ENCODE peak calls at places on chromosomes 16 and 17, in four cellular contexts. One of them, this sample, is unnamed.

GRCh38 chr17:46264456-46265198 is 30.3 kb upstream of the LRRC37A start:
- DNase-seq in astrocyte of the cerebellum: peak
- DNase-seq in GM23248: peak
- DNase-seq in tibial artery: no peak
- DNase-seq in this sample: no peak

GRCh38 chr17:50482516-50482915 is 3.9 kb downstream of the RSAD1 start:
- DNase-seq in astrocyte of the cerebellum: peak
- DNase-seq in GM23248: peak
- DNase-seq in tibial artery: peak
- DNase-seq in this sample: peak

GRCh38 chr16:60636117-60636516 is 1400.1 kb downstream of the CDH8 start:
- DNase-seq in astrocyte of the cerebellum: no peak
- DNase-seq in GM23248: no peak
- DNase-seq in tibial artery: no peak
- DNase-seq in this sample: no peak

GRCh38 chr16:88880226-88881051 is 14.0 kb upstream of the PABPN1L start:
- DNase-seq in astrocyte of the cerebellum: no peak
- DNase-seq in GM23248: no peak
- DNase-seq in tibial artery: no peak
- DNase-seq in this sample: no peak

GRCh38 chr16:26765087-26765486 is 301.6 kb upstream of the C16orf82 start:
- DNase-seq in astrocyte of the cerebellum: no peak
- DNase-seq in GM23248: peak
- DNase-seq in tibial artery: no peak
- DNase-seq in this sample: no peak

GRCh38 chr17:37055511-37055910 is 106.8 kb downstream of the AATF start:
- DNase-seq in astrocyte of the cerebellum: no peak
- DNase-seq in GM23248: no peak
- DNase-seq in tibial artery: no peak
- DNase-seq in this sample: no peak

GRCh38 chr16:88758227-88758943 is 26.6 kb downstream of the PIEZO1 start:
- DNase-seq in astrocyte of the cerebellum: no peak
- DNase-seq in GM23248: no peak
- DNase-seq in tibial artery: no peak
- DNase-seq in this sample: no peak

GRCh38 chr16:24255446-24256352 is at the start of gene CACNG3:
- DNase-seq in astrocyte of the cerebellum: no peak
- DNase-seq in GM23248: peak
- DNase-seq in tibial artery: no peak
- DNase-seq in this sample: no peak

GRCh38 chr17:73371846-73372245 is 60.0 kb upstream of the CDC42EP4 start:
- DNase-seq in astrocyte of the cerebellum: no peak
- DNase-seq in GM23248: no peak
- DNase-seq in tibial artery: no peak
- DNase-seq in this sample: no peak

GRCh38 chr17:28623696-28624095 is 9.7 kb upstream of the RSKR start:
- DNase-seq in astrocyte of the cerebellum: no peak
- DNase-seq in GM23248: no peak
- DNase-seq in tibial artery: no peak
- DNase-seq in this sample: no peak

GRCh38 chr17:6713918-6714271 is 726 bp upstream of the SLC13A5 start:
- DNase-seq in astrocyte of the cerebellum: no peak
- DNase-seq in GM23248: no peak
- DNase-seq in tibial artery: no peak
- DNase-seq in this sample: no peak

GRCh38 chr17:6712058-6712853 is 913 bp downstream of the SLC13A5 start:
- DNase-seq in astrocyte of the cerebellum: peak
- DNase-seq in GM23248: peak
- DNase-seq in tibial artery: no peak
- DNase-seq in this sample: no peak

GRCh38 chr17:6712854-6713129 is 377 bp downstream of the SLC13A5 start:
- DNase-seq in astrocyte of the cerebellum: no peak
- DNase-seq in GM23248: no peak
- DNase-seq in tibial artery: no peak
- DNase-seq in this sample: no peak

GRCh38 chr17:6714315-6714874 is 1.2 kb upstream of the SLC13A5 start:
- DNase-seq in astrocyte of the cerebellum: no peak
- DNase-seq in GM23248: no peak
- DNase-seq in tibial artery: no peak
- DNase-seq in this sample: no peak

DNA sequence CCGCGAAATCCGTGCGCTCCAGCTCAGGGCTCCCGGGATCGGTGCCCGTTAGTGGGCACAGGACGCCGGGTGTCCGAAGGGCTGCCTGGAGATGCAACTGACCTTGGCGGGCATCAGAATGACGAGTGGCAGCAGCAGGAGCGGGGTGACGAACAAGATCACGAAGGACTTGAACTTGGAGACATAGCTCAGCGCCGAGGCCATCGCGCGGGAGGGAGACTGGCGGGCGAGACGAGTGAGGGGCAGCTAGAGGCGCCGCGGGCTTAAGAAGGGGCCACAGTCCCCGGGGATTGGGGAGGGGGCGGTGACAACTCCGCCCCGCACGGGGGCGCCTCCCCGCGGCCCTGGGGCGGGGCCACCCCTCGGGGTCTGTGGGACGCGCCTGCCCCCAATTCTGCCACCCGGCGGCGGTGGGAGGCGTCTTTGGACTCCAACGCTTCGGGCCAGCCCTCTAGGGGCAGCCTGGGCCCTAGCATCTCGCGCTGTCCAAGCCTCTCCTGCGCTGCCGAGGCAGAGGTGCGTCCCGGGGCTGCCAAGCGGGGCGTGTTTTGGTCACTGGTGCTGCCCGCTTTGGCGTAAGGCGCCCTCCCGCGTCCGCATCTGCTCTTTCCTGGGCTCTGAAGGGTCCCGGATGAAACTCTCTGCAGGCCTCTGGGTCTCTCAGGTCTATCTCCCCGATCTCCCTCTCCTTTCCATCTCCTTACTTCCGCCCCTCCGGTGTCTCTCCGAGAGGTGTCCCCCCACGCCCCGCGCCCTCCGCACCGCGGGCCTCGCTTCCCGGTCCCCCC is at the start of gene SLC13A5:
- DNase-seq in astrocyte of the cerebellum: no peak
- DNase-seq in GM23248: peak
- DNase-seq in tibial artery: no peak
- DNase-seq in this sample: no peak
- H3K4me3 ChIP-seq in astrocyte of the cerebellum: peak
- H3K4me3 ChIP-seq in GM23248: peak
- H3K4me3 ChIP-seq in tibial artery: peak
- H3K4me3 ChIP-seq in this sample: peak

DNA sequence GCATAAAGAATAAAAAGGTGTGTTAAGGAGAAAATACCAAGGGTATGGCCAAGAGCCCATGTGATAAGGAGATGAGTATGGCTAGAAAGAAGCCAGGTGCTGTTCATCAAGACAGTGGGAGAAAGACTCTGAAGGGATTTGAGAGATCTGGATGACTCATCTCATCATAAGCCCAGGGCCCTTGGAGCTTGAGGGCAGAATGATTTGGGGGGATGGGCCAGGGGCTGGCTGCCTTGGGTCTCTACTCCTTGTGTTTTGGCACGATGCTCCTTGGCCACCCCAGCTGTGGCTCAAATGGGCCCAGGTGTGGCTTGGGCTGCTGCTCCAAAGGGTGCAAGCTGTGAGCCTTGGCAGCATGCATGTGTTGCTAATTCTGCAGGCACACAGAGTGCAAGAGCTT is 14.5 kb upstream of the TNFRSF13B start:
- DNase-seq in astrocyte of the cerebellum: no peak
- DNase-seq in GM23248: peak
- DNase-seq in tibial artery: no peak
- DNase-seq in this sample: no peak
- H3K4me3 ChIP-seq in astrocyte of the cerebellum: no peak
- H3K4me3 ChIP-seq in GM23248: no peak
- H3K4me3 ChIP-seq in tibial artery: no peak
- H3K4me3 ChIP-seq in this sample: no peak

GRCh38 chr16:48247311-48247710 is at the start of gene ABCC11:
- DNase-seq in astrocyte of the cerebellum: no peak
- DNase-seq in GM23248: no peak
- DNase-seq in tibial artery: no peak
- DNase-seq in this sample: no peak
- H3K4me3 ChIP-seq in astrocyte of the cerebellum: no peak
- H3K4me3 ChIP-seq in GM23248: peak
- H3K4me3 ChIP-seq in tibial artery: no peak
- H3K4me3 ChIP-seq in this sample: peak

DNA sequence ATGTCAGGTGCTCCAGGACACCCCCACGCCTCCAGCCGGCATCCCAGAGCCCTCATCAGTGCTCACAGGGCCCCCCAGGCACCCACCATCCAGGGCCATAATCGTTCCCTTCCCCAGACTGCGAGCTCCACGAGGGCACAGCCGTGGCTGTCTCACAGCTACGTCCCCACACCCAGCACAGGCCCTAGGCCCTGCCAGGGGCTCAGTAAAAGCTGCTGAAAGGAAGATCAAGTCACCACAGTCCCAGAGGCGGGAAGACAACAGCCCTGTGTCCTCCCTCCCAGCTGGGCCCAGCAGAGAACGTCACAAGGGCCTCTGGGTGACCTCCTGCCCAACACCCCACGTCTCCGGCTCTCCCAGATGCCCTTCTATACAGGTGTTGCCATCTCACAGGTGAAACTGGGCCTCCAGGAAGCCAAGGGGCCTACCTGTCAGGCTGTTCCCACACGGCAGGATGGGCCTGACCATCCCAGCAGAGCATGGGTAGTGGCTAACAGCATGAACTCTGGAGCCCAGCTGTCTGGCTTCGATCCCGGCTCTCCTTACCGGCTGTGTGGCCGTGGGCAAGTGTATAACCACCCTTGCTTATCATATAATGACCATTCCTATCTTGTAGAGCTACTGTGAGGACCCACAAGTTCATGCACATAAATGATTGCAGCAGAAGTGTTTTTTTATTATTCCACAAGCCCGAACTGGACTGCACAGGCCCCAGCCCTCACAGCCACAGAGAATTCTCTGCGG is 18.0 kb downstream of the ARL2BP start:
- DNase-seq in astrocyte of the cerebellum: no peak
- DNase-seq in GM23248: no peak
- DNase-seq in tibial artery: no peak
- DNase-seq in this sample: no peak
- H3K4me3 ChIP-seq in astrocyte of the cerebellum: no peak
- H3K4me3 ChIP-seq in GM23248: no peak
- H3K4me3 ChIP-seq in tibial artery: no peak
- H3K4me3 ChIP-seq in this sample: no peak

GRCh38 chr17:31320791-31321190 is 631 bp downstream of the EVI2A start:
- DNase-seq in astrocyte of the cerebellum: no peak
- DNase-seq in GM23248: peak
- DNase-seq in tibial artery: no peak
- DNase-seq in this sample: no peak
- H3K4me3 ChIP-seq in astrocyte of the cerebellum: peak
- H3K4me3 ChIP-seq in GM23248: peak
- H3K4me3 ChIP-seq in tibial artery: peak
- H3K4me3 ChIP-seq in this sample: peak

GRCh38 chr17:41585301-41585700 is 1.4 kb downstream of the KRT14 start:
- DNase-seq in astrocyte of the cerebellum: no peak
- DNase-seq in GM23248: no peak
- DNase-seq in tibial artery: no peak
- DNase-seq in this sample: no peak

GRCh38 chr17:41583137-41584127 is 3.3 kb downstream of the KRT14 start:
- DNase-seq in astrocyte of the cerebellum: no peak
- DNase-seq in GM23248: no peak
- DNase-seq in tibial artery: no peak
- DNase-seq in this sample: no peak

GRCh38 chr17:41588126-41588810 is 1.6 kb upstream of the KRT14 start:
- DNase-seq in astrocyte of the cerebellum: no peak
- DNase-seq in GM23248: peak
- DNase-seq in tibial artery: no peak
- DNase-seq in this sample: no peak

GRCh38 chr17:41589301-41589700 is 2.6 kb upstream of the KRT14 start:
- DNase-seq in astrocyte of the cerebellum: no peak
- DNase-seq in GM23248: no peak
- DNase-seq in tibial artery: no peak
- DNase-seq in this sample: no peak

DNA sequence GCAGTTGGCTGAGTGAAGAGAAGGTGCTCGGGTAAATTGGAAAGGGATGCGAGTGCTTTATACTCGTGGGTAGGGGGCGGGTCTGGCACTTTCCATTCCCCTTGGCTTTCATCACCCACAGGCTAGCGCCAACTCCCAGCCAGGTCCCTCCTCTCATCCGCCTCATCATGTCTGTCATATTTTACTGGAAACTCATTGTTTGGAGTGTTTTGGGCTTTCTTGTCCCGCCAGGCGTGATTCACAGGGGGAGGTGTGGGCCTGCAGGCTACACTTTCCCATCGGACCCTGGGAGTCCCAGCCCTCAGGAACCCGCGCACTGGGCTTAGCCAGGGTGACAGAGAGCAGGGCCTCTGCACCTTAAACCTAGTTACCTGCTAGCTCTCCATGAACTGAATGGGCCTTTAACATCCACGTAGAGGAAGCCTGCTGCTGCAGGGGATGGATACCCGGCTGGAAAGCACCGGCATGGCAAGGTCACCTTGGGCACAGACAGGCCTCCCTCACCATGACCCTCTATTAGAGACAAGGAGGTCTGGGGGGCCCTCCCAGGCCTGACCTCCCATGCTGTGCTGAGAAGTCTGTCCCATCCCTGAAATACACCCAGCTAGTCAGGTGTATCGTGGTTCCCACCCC is at the start of gene KRT14:
- DNase-seq in astrocyte of the cerebellum: no peak
- DNase-seq in GM23248: no peak
- DNase-seq in tibial artery: no peak
- DNase-seq in this sample: no peak
- H3K4me3 ChIP-seq in astrocyte of the cerebellum: no peak
- H3K4me3 ChIP-seq in GM23248: no peak
- H3K4me3 ChIP-seq in tibial artery: no peak
- H3K4me3 ChIP-seq in this sample: no peak

GRCh38 chr16:30416624-30417298 is 9.4 kb downstream of the ZNF771 start:
- DNase-seq in astrocyte of the cerebellum: no peak
- DNase-seq in GM23248: no peak
- DNase-seq in tibial artery: no peak
- DNase-seq in this sample: no peak
- H3K4me3 ChIP-seq in astrocyte of the cerebellum: peak
- H3K4me3 ChIP-seq in GM23248: peak
- H3K4me3 ChIP-seq in tibial artery: peak
- H3K4me3 ChIP-seq in this sample: peak

GRCh38 chr17:78544876-78545755 is 32.1 kb downstream of the DNAH17 start:
- DNase-seq in astrocyte of the cerebellum: no peak
- DNase-seq in GM23248: no peak
- DNase-seq in tibial artery: no peak
- DNase-seq in this sample: no peak

GRCh38 chr17:78539771-78540170 is 37.4 kb downstream of the DNAH17 start:
- DNase-seq in astrocyte of the cerebellum: no peak
- DNase-seq in GM23248: no peak
- DNase-seq in tibial artery: no peak
- DNase-seq in this sample: no peak

GRCh38 chr17:78538033-78538776 is 39.0 kb downstream of the DNAH17 start:
- DNase-seq in astrocyte of the cerebellum: no peak
- DNase-seq in GM23248: no peak
- DNase-seq in tibial artery: no peak
- DNase-seq in this sample: no peak

GRCh38 chr17:78537217-78537860 is 39.9 kb downstream of the DNAH17 start:
- DNase-seq in astrocyte of the cerebellum: no peak
- DNase-seq in GM23248: no peak
- DNase-seq in tibial artery: no peak
- DNase-seq in this sample: no peak

GRCh38 chr17:78541488-78542237 is 35.5 kb downstream of the DNAH17 start:
- DNase-seq in astrocyte of the cerebellum: no peak
- DNase-seq in GM23248: peak
- DNase-seq in tibial artery: no peak
- DNase-seq in this sample: no peak
- H3K4me3 ChIP-seq in astrocyte of the cerebellum: no peak
- H3K4me3 ChIP-seq in GM23248: no peak
- H3K4me3 ChIP-seq in tibial artery: no peak
- H3K4me3 ChIP-seq in this sample: no peak

This sample was measured in thoracic aorta.